ENCODE peak calls at places on chromosomes 3 and 15, in five cellular contexts. B is body of pancreas, L is MCF 10A, I is brain pericyte, Y is ELR. K is an unnamed sample.

GRCh38 chr15:73686781-73687256 is 2.6 kb downstream of the CD276 start:
- DNase-seq in B (no peak), L (peak), I (peak), Y (peak), K (no peak)

GRCh38 chr15:84855032-84855645 is 29.3 kb upstream of the SLC28A1 start:
- DNase-seq in B (no peak), L (no peak), I (no peak), Y (no peak), K (no peak)

GRCh38 chr3:69504232-69504631 is 118.3 kb upstream of the FRMD4B start:
- DNase-seq in B (no peak), L (peak), I (no peak), Y (no peak), K (no peak)

GRCh38 chr3:185353823-185354614 is 8.9 kb upstream of the MAP3K13 start:
- DNase-seq in B (peak), L (peak), I (no peak), Y (peak), K (peak)

GRCh38 chr3:179304605-179305004 is 18.2 kb upstream of the ZNF639 start:
- DNase-seq in B (no peak), L (no peak), I (no peak), Y (peak), K (no peak)

GRCh38 chr3:189512039-189512438 is 119.2 kb upstream of the TP63 start:
- DNase-seq in B (no peak), L (no peak), I (no peak), Y (no peak), K (no peak)

GRCh38 chr3:72082121-72082715 is 297.3 kb upstream of the PROK2 start:
- DNase-seq in B (no peak), L (no peak), I (no peak), Y (no peak), K (no peak)

GRCh38 chr3:117019082-117019713 is 309.6 kb downstream of the TUSC7 start:
- DNase-seq in B (peak), L (peak), I (peak), Y (peak), K (no peak)

GRCh38 chr3:194537732-194538247 is 51.0 kb upstream of the ATP13A3 start:
- DNase-seq in B (peak), L (peak), I (no peak), Y (peak), K (no peak)

GRCh38 chr3:30042274-30042859 is 564.0 kb upstream of the TGFBR2 start:
- DNase-seq in B (peak), L (peak), I (peak), Y (peak), K (peak)

K was measured in activated CD4-positive, CD25-positive, alpha-beta regulatory T cell treated with anti-CD3 and anti-CD28 coated beads, Interleukin-2, amount 50 U/mL, for 16 hours.